ENCODE peak calls at places on chromosome 3, in seven cellular contexts. W, P, R, X, G, N and S are unnamed samples.

GRCh38 chr3:140276698-140277097 is 341.7 kb downstream of the CLSTN2 start:
- DNase-seq in G (peak; percentile 36), P (peak; percentile 20), W (no peak), R (peak; percentile 45), X (no peak), N (peak; percentile 35), S (peak; percentile 40)

GRCh38 chr3:42159706-42160472 is 68.7 kb downstream of the TRAK1 start:
- DNase-seq in R (peak; percentile 65), X (peak; percentile 50), N (peak; percentile 28), W (peak; percentile 77), P (peak; percentile 79), G (peak; percentile 86), S (peak; percentile 29)

GRCh38 chr3:40780801-40781406 is 256.1 kb downstream of the ZNF621 start:
- DNase-seq in G (no peak), W (peak; percentile 46), R (peak; percentile 39), N (peak; percentile 48), X (no peak), P (peak; percentile 50), S (peak; percentile 76)

GRCh38 chr3:106341090-106341489 is 472.3 kb upstream of the CBLB start:
- DNase-seq in N (peak; percentile 61), P (no peak), R (no peak), G (no peak), W (no peak), X (no peak), S (peak; percentile 35)

GRCh38 chr3:51500632-51501131 is 867 bp upstream of the DCAF1 start:
- DNase-seq in R (peak; percentile 26), G (peak; percentile 12), W (no peak), X (no peak), P (no peak), N (no peak), S (no peak)

GRCh38 chr3:45980229-45980813 is 15.3 kb downstream of the FYCO1 start:
- DNase-seq in P (no peak), N (no peak), X (no peak), W (no peak), G (no peak), R (no peak), S (no peak)

GRCh38 chr3:40044487-40044886 is 235.1 kb downstream of the MYRIP start:
- DNase-seq in P (peak; percentile 97), N (peak; percentile 99), W (no peak), R (no peak), X (no peak), G (no peak), S (peak; percentile 82)

GRCh38 chr3:156305672-156306071 is 185.3 kb downstream of the KCNAB1 start:
- DNase-seq in X (no peak), G (no peak), W (no peak), N (no peak), R (no peak), P (no peak), S (no peak)

GRCh38 chr3:115340586-115340985 is 193.5 kb upstream of the ZBTB20 start:
- DNase-seq in G (no peak), W (no peak), P (no peak), N (peak; percentile 34), R (no peak), X (no peak), S (no peak)

GRCh38 chr3:170463011-170463410 is 44.3 kb downstream of the CLDN11 start:
- DNase-seq in P (no peak), R (no peak), G (no peak), X (no peak), N (no peak), W (no peak), S (no peak)

GRCh38 chr3:186452517-186452916 is 90.5 kb upstream of the DGKG start:
- DNase-seq in G (no peak), W (no peak), P (peak; percentile 85), N (peak; percentile 42), X (no peak), R (no peak), S (peak; percentile 83)

GRCh38 chr3:4207672-4208071 is 95.5 kb upstream of the SETMAR start:
- DNase-seq in R (no peak), W (no peak), P (no peak), G (no peak), X (no peak), N (no peak), S (no peak)

GRCh38 chr3:71673486-71673885 is 51.7 kb downstream of the EIF4E3 start:
- DNase-seq in R (no peak), G (no peak), W (no peak), X (no peak), N (peak; percentile 42), P (no peak), S (no peak)

GRCh38 chr3:20066079-20066478 is 25.8 kb downstream of the KAT2B start:
- DNase-seq in G (no peak), N (no peak), W (no peak), X (no peak), P (no peak), R (no peak), S (no peak)

GRCh38 chr3:126546549-126547239 is 12.0 kb downstream of the C3orf22 start:
- DNase-seq in P (no peak), X (no peak), R (no peak), G (peak; percentile 3), W (no peak), N (no peak), S (no peak)

GRCh38 chr3:11379824-11380281 is 107.7 kb downstream of the ATG7 start:
- DNase-seq in X (no peak), N (peak; percentile 16), W (no peak), G (no peak), R (no peak), P (no peak), S (peak; percentile 60)

GRCh38 chr3:73401058-73401457 is 223.7 kb downstream of the PDZRN3 start:
- DNase-seq in R (no peak), N (peak; percentile 57), P (no peak), W (no peak), X (no peak), G (no peak), S (peak; percentile 9)

GRCh38 chr3:49248828-49249227 is 28.2 kb downstream of the C3orf62 start:
- DNase-seq in W (no peak), G (no peak), N (peak; percentile 40), P (peak; percentile 32), R (peak; percentile 13), X (no peak), S (peak; percentile 43)

GRCh38 chr3:13273604-13274105 is 146.5 kb downstream of the NUP210 start:
- DNase-seq in W (no peak), G (peak; percentile 7), R (no peak), X (no peak), N (no peak), P (no peak), S (no peak)

GRCh38 chr3:37770938-37771918 is 90.5 kb upstream of the CTDSPL start:
- DNase-seq in W (no peak), G (no peak), R (peak; percentile 92), P (no peak), X (no peak), N (no peak), S (no peak)

GRCh38 chr3:148329481-148330220 is 368.1 kb upstream of the AGTR1 start:
- DNase-seq in R (no peak), W (no peak), G (no peak), P (no peak), X (no peak), N (no peak), S (no peak)

GRCh38 chr3:24829011-24829581 is 334.4 kb upstream of the THRB start:
- DNase-seq in G (peak; percentile 53), N (no peak), R (peak; percentile 21), P (no peak), X (peak; percentile 53), W (peak; percentile 84), S (no peak)

GRCh38 chr3:30538787-30539186 is 67.6 kb upstream of the TGFBR2 start:
- DNase-seq in N (peak; percentile 87), W (no peak), X (no peak), R (no peak), P (peak; percentile 83), G (no peak), S (peak; percentile 76)

GRCh38 chr3:156227704-156228103 is 107.3 kb downstream of the KCNAB1 start:
- DNase-seq in W (no peak), R (no peak), G (no peak), P (no peak), X (no peak), N (no peak), S (no peak)

GRCh38 chr3:131053021-131053420 is 26.3 kb downstream of the NEK11 start:
- DNase-seq in P (no peak), X (no peak), R (no peak), G (no peak), N (peak; percentile 11), W (no peak), S (peak; percentile 54)
- TF ChIP-seq CTCF in P (peak; percentile 23), X (no peak), R (no peak), G (no peak), N (peak; percentile 40), W (no peak), S (peak; percentile 42)

GRCh38 chr3:124639406-124640237 is 90.6 kb upstream of the UMPS start:
- DNase-seq in X (no peak), G (no peak), R (no peak), N (no peak), W (no peak), P (no peak), S (no peak)
- TF ChIP-seq CTCF in X (no peak), G (no peak), R (no peak), N (no peak), W (no peak), P (no peak), S (no peak)

GRCh38 chr3:9193211-9193610 is 56.2 kb downstream of the SRGAP3 start:
- DNase-seq in X (no peak), P (no peak), W (no peak), R (no peak), N (no peak), G (no peak), S (no peak)

GRCh38 chr3:9190276-9190675 is 59.2 kb downstream of the SRGAP3 start:
- DNase-seq in W (no peak), G (no peak), X (no peak), R (no peak), P (no peak), N (no peak), S (no peak)

GRCh38 chr3:9194509-9195184 is 54.8 kb downstream of the SRGAP3 start:
- DNase-seq in G (no peak), X (no peak), P (peak; percentile 86), R (no peak), N (no peak), W (no peak), S (no peak)

GRCh38 chr3:9193633-9194032 is 55.8 kb downstream of the SRGAP3 start:
- DNase-seq in P (no peak), G (no peak), R (no peak), W (no peak), N (no peak), X (no peak), S (no peak)

DNA sequence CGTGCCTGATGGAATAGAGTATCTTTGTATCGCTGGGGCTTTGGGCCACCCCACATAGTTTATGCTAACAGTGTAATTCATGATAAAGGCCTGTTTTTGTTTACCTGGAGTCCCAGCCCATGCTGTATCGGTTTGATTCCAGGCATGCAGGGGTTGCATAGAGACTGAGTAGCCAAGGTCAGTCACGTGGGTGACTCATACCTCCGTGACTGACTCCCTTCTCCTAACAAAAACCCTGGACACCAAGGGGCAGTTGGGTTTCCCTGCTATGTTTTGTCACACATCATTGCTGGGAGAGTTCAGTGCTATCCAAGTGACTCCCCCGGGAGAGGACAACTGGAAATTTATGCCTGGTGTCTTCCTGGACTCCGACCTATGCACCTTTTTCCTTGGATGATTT is 57.2 kb downstream of the SRGAP3 start:
- DNase-seq in N (no peak), X (no peak), G (no peak), W (no peak), P (no peak), R (no peak), S (no peak)
- TF ChIP-seq CTCF in N (no peak), X (no peak), G (no peak), W (no peak), P (no peak), R (no peak), S (no peak)

GRCh38 chr3:149831321-149831720 is 18.3 kb downstream of the RNF13 start:
- DNase-seq in W (no peak), P (no peak), G (no peak), N (no peak), R (no peak), X (no peak), S (no peak)
- TF ChIP-seq CTCF in W (no peak), P (no peak), G (no peak), N (no peak), R (no peak), X (no peak), S (no peak)